ENCODE peak calls at places on chromosomes 7 and 10, in five cellular contexts. A, R, G, P and Y are unnamed samples. For H3K9me3, the result is how much of the 10 kb centered on the place peaks cover.

GRCh38 chr7:142832452-142832851 is 22.4 kb upstream of the EPHB6 start:
- DNase-seq in A (no peak), R (no peak), G (no peak), P (no peak), Y (no peak)

GRCh38 chr7:135684134-135684533 is 21.8 kb downstream of the STMP1 start:
- DNase-seq in A (no peak), R (no peak), G (no peak), P (no peak), Y (no peak)

GRCh38 chr10:125010362-125010761 is 68.4 kb downstream of the ZRANB1 start:
- DNase-seq in A (no peak), R (peak), G (no peak), P (peak), Y (no peak)

GRCh38 chr7:82605247-82605864 is 161.8 kb upstream of the CACNA2D1 start:
- DNase-seq in A (peak), R (no peak), G (no peak), P (no peak), Y (peak)

GRCh38 chr10:26571655-26572054 is 125.8 kb upstream of the PDSS1 start:
- DNase-seq in A (no peak), R (no peak), G (no peak), P (no peak), Y (no peak)

GRCh38 chr7:132825222-132825621 is 249.0 kb upstream of the PLXNA4 start:
- DNase-seq in A (no peak), R (no peak), G (no peak), P (no peak), Y (no peak)

GRCh38 chr10:58701398-58702135 is 188.9 kb downstream of the BICC1 start:
- DNase-seq in A (no peak), R (no peak), G (no peak), P (peak), Y (no peak)

GRCh38 chr7:151113344-151114150 is 27.3 kb downstream of the AGAP3 start:
- DNase-seq in A (peak), R (no peak), G (no peak), P (no peak), Y (no peak)

GRCh38 chr7:8063706-8064297 is 95.2 kb downstream of the GLCCI1 start:
- DNase-seq in A (no peak), R (no peak), G (no peak), P (no peak), Y (no peak)

GRCh38 chr7:20383351-20383750 is 52.7 kb downstream of the ITGB8 start:
- DNase-seq in A (no peak), R (no peak), G (no peak), P (no peak), Y (no peak)

GRCh38 chr10:44262551-44263251 is 122.2 kb downstream of the CXCL12 start:
- DNase-seq in A (no peak), R (no peak), G (no peak), P (no peak), Y (no peak)

GRCh38 chr7:157017639-157018327 is 7.3 kb upstream of the MNX1 start:
- DNase-seq in A (no peak), R (no peak), G (peak), P (no peak), Y (no peak)

GRCh38 chr7:67022501-67022900 is 25.9 kb downstream of the TYW1 start:
- DNase-seq in A (no peak), R (no peak), G (no peak), P (no peak), Y (no peak)

GRCh38 chr7:4744391-4745264 is 30.8 kb upstream of the AP5Z1 start:
- DNase-seq in A (peak), R (peak), G (peak), P (peak), Y (peak)

GRCh38 chr7:34991938-34992840 is 45.1 kb downstream of the DPY19L1 start:
- DNase-seq in A (no peak), R (no peak), G (no peak), P (no peak), Y (peak)

GRCh38 chr10:95508730-95509129 is 52.4 kb downstream of the SORBS1 start:
- DNase-seq in A (no peak), R (no peak), G (no peak), P (no peak), Y (no peak)

GRCh38 chr10:60526024-60526585 is 136.4 kb upstream of the ANK3 start:
- DNase-seq in A (no peak), R (no peak), G (no peak), P (no peak), Y (no peak)

GRCh38 chr10:123911866-123912265 is 20.3 kb upstream of the CPXM2 start:
- DNase-seq in A (peak), R (no peak), G (no peak), P (no peak), Y (no peak)

GRCh38 chr7:41624818-41625217 is 78.1 kb downstream of the INHBA start:
- DNase-seq in A (no peak), R (no peak), G (no peak), P (no peak), Y (no peak)

GRCh38 chr7:30776971-30777370 is 5.8 kb downstream of the MINDY4 start:
- DNase-seq in A (no peak), R (no peak), G (no peak), P (no peak), Y (peak)

GRCh38 chr7:57342954-57343353 is 107.0 kb upstream of the ZNF716 start:
- DNase-seq in A (no peak), R (no peak), G (no peak), P (no peak), Y (no peak)

GRCh38 chr7:57344957-57345356 is 105.0 kb upstream of the ZNF716 start:
- DNase-seq in A (no peak), R (no peak), G (no peak), P (no peak), Y (peak)

GRCh38 chr7:57343901-57344622 is 105.9 kb upstream of the ZNF716 start:
- DNase-seq in A (no peak), R (no peak), G (no peak), P (peak), Y (peak)

DNA sequence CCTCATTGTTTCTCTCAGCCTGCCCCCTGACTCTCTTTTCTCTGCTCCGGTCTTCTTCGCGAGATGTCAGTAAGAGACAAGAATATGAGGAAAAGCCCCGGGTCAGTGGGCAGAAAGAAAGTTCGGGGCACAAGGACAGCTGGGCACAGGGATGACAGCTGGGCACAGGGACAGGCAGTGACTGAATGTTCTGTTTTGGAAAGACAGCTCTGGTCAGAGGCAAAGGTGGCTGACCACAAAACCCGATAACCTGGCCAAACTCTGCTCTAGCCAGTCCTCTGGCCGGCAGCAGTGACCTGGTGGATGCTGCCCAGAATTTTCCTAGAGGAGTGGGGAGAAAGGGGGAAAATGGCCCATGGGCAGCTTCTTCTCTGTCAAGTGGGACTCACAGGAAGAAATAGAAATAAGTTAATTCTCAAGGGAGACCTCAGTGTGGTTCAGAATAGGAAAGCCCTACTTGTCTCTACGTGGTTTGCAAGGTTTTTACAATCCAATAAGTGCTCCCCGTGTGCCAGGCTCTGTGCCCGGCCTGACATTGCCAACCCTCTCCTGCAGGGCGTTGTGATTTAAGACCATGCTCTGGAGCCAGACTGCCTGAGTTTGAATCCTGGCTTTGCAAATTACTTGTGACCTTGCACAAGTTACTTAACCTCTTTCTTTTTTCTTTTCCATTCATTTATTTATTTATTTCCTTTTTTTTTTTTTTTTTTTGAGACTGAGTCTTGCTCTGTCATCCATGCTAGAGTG is 110.6 kb upstream of the ZNF716 start:
- DNase-seq in A (no peak), R (no peak), G (no peak), P (no peak), Y (peak)
- H3K9me3 ChIP-seq in A (under half), R (under half), G (under half), P (under half), Y (under half)

GRCh38 chr10:4453276-4453675 is 372.7 kb upstream of the AKR1E2 start:
- DNase-seq in A (no peak), R (no peak), G (no peak), P (no peak), Y (no peak)

GRCh38 chr10:4450169-4450568 is 375.8 kb upstream of the AKR1E2 start:
- DNase-seq in A (no peak), R (no peak), G (no peak), P (no peak), Y (no peak)

GRCh38 chr10:4453950-4454349 is 372.1 kb upstream of the AKR1E2 start:
- DNase-seq in A (no peak), R (no peak), G (no peak), P (no peak), Y (no peak)

GRCh38 chr10:4451512-4451911 is 374.5 kb upstream of the AKR1E2 start:
- DNase-seq in A (no peak), R (no peak), G (no peak), P (no peak), Y (no peak)

DNA sequence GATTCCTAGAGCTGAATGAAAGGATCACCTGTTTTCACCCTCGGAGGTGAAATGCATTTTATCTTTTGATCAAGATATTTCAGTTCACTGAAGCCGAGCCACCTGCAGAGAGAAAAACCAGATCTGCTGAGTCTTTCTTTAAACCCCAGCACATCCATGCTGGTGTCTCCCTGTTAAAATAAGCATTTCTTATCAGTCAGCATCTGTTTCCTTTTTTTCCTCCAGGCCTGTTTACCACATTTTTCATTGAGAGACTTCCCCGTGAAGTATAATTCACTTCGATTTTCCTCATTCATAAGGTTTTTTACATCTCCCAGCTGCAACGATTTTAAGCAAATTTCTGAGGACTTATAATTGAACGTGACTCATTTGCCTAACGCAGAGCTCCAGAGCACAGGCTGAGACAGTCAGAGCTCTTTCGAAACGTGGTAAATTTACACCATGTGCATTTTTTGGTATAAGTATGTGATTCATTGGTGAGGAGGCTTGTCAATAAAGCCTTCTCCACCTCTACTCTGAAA is 375.0 kb upstream of the AKR1E2 start:
- DNase-seq in A (no peak), R (no peak), G (no peak), P (no peak), Y (no peak)
- H3K27ac ChIP-seq in A (no peak), R (no peak), G (no peak), P (no peak), Y (no peak)

GRCh38 chr7:158123214-158123613 is 464.4 kb downstream of the PTPRN2 start:
- DNase-seq in A (no peak), R (no peak), G (no peak), P (no peak), Y (no peak)
- H3K9me3 ChIP-seq in A (under half), R (under half), G (under half), P (under half), Y (under half)

GRCh38 chr7:128841961-128842673 is 11.9 kb downstream of the FLNC start:
- DNase-seq in A (peak), R (peak), G (peak), P (peak), Y (peak)
- H3K27ac ChIP-seq in A (no peak), R (no peak), G (no peak), P (no peak), Y (no peak)